ENCODE peak calls at places on chromosome 6, in nine cellular contexts. X is endothelial cell of umbilical vein, S is ovary, Q is epithelial cell of prostate, A is neuronal stem cell, R is PC-9, K is substantia nigra, D is pancreas, W is MM.1S. V is an unnamed sample.

GRCh38 chr6:3317741-3318211 is 59.0 kb downstream of the PSMG4 start:
- DNase-seq in X (no peak), Q (no peak), K (no peak), D (no peak), S (no peak), A (no peak), R (no peak), W (no peak), V (no peak)

GRCh38 chr6:13431861-13432465 is 55.4 kb downstream of the GFOD1 start:
- DNase-seq in K (no peak), A (no peak), R (no peak), Q (no peak), D (no peak), S (no peak), W (no peak), X (peak; percentile 69), V (no peak)

GRCh38 chr6:113050010-113050893 is 703.1 kb downstream of the RFPL4B start:
- DNase-seq in W (peak; percentile 8), Q (no peak), S (no peak), K (no peak), D (no peak), A (no peak), R (peak; percentile 22), X (peak; percentile 92), V (no peak)

GRCh38 chr6:128498244-128498643 is 22.2 kb downstream of the PTPRK start:
- DNase-seq in X (no peak), K (no peak), A (no peak), W (no peak), S (no peak), R (no peak), D (no peak), Q (no peak), V (no peak)

GRCh38 chr6:117542493-117542892 is 59.8 kb downstream of the GOPC start:
- DNase-seq in R (no peak), X (no peak), W (no peak), S (no peak), K (no peak), A (no peak), D (no peak), Q (no peak), V (no peak)

GRCh38 chr6:155340464-155341129 is 26.3 kb upstream of the TFB1M start:
- DNase-seq in S (no peak), R (no peak), D (no peak), K (no peak), Q (no peak), X (no peak), W (no peak), A (no peak), V (no peak)

GRCh38 chr6:158293122-158293521 is 19.1 kb upstream of the TULP4 start:
- DNase-seq in A (no peak), W (no peak), X (no peak), D (no peak), S (no peak), K (no peak), Q (no peak), R (no peak), V (no peak)

GRCh38 chr6:154882107-154882506 is 113.0 kb upstream of the TIAM2 start:
- DNase-seq in S (no peak), W (no peak), Q (peak; percentile 86), X (no peak), D (no peak), R (no peak), K (no peak), A (no peak), V (no peak)

GRCh38 chr6:131372535-131372934 is 200.5 kb upstream of the ARG1 start:
- DNase-seq in D (no peak), K (no peak), S (no peak), W (no peak), Q (no peak), R (no peak), A (no peak), X (no peak), V (no peak)

GRCh38 chr6:49856282-49856681 is 10.1 kb downstream of the CRISP1 start:
- DNase-seq in X (no peak), D (no peak), W (no peak), S (no peak), Q (no peak), K (no peak), A (no peak), R (no peak), V (no peak)

GRCh38 chr6:142275146-142276006 is 26.4 kb upstream of the ADGRG6 start:
- DNase-seq in Q (no peak), A (no peak), X (peak; percentile 17), D (no peak), W (no peak), S (no peak), K (no peak), R (no peak), V (no peak)

GRCh38 chr6:143258945-143259344 is 191.6 kb downstream of the ADAT2 start:
- DNase-seq in R (no peak), X (no peak), W (no peak), K (no peak), S (no peak), Q (no peak), A (no peak), D (no peak), V (no peak)

GRCh38 chr6:129785081-129785755 is 75.2 kb upstream of the ARHGAP18 start:
- DNase-seq in Q (no peak), D (no peak), S (no peak), R (no peak), X (no peak), A (no peak), K (no peak), W (no peak), V (no peak)

GRCh38 chr6:113662049-113662655 is 195.0 kb upstream of the MARCKS start:
- DNase-seq in W (no peak), X (peak; percentile 44), R (no peak), S (no peak), Q (no peak), A (no peak), D (no peak), K (no peak), V (no peak)

GRCh38 chr6:38493929-38494547 is 145.7 kb downstream of the BTBD9 start:
- DNase-seq in K (peak; percentile 29), S (peak; percentile 84), R (peak; percentile 71), X (peak; percentile 87), A (peak; percentile 85), Q (no peak), W (peak; percentile 66), D (peak; percentile 80), V (peak; percentile 49)

GRCh38 chr6:40477246-40478126 is 109.7 kb downstream of the LRFN2 start:
- DNase-seq in W (no peak), S (no peak), A (peak; percentile 4), X (no peak), R (no peak), D (no peak), Q (no peak), K (no peak), V (no peak)
- H3K27ac ChIP-seq in W (no peak overlapping the region), S (no peak overlapping the region), A (no peak overlapping the region), X (no peak overlapping the region), R (no peak overlapping the region), D (no peak overlapping the region), Q (no peak overlapping the region), K (no peak overlapping the region), V (no peak overlapping the region)

DNA sequence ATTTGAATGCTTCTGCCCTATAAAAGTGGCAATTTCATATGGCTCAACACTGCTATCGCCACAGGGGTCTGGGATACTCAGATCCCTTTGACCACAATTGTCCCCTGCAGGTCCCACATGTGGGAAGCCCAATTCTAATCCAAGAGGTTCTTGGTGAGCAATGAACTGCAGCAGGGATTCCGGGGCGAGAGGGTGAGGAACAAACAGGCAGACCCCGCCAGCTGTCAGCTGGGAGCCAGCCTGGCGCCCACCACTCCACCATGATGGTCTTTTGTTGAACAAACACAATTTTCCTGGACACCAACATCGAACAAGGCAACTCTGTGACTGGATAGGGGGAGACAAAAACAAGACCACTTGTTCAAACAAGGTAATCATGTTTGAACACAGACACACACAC is 80.5 kb downstream of the TMEM242 start:
- DNase-seq in S (no peak), W (no peak), X (no peak), Q (no peak), D (no peak), R (no peak), A (no peak), K (no peak), V (no peak)
- H3K27ac ChIP-seq in S (no peak overlapping the region), W (no peak overlapping the region), X (no peak overlapping the region), Q (no peak overlapping the region), D (no peak overlapping the region), R (no peak overlapping the region), A (no peak overlapping the region), K (no peak overlapping the region), V (no peak overlapping the region)

GRCh38 chr6:78533426-78533825 is 333.9 kb upstream of the IRAK1BP1 start:
- DNase-seq in A (no peak), Q (no peak), R (no peak), D (no peak), X (peak; percentile 55), K (no peak), S (no peak), W (no peak), V (no peak)

GRCh38 chr6:78533876-78534275 is 333.5 kb upstream of the IRAK1BP1 start:
- DNase-seq in K (no peak), Q (no peak), S (no peak), D (no peak), R (no peak), W (no peak), A (no peak), X (peak; percentile 69), V (no peak)

GRCh38 chr6:78538002-78538401 is 329.3 kb upstream of the IRAK1BP1 start:
- DNase-seq in R (no peak), S (no peak), Q (peak; percentile 14), A (no peak), X (peak; percentile 27), K (no peak), D (no peak), W (no peak), V (no peak)
- H3K27ac ChIP-seq in R (no peak overlapping the region), S (no peak overlapping the region), Q (no peak overlapping the region), A (no peak overlapping the region), X (no peak overlapping the region), K (no peak overlapping the region), D (no peak overlapping the region), W (no peak overlapping the region), V (no peak overlapping the region)

GRCh38 chr6:100300221-100300736 is 164.4 kb downstream of the SIM1 start:
- DNase-seq in W (no peak), X (peak; percentile 85), D (no peak), A (no peak), S (no peak), K (no peak), R (peak; percentile 67), Q (peak; percentile 93), V (no peak)

GRCh38 chr6:100301731-100302130 is 163.0 kb downstream of the SIM1 start:
- DNase-seq in X (no peak), Q (no peak), R (no peak), K (no peak), D (no peak), S (no peak), W (no peak), A (no peak), V (no peak)

DNA sequence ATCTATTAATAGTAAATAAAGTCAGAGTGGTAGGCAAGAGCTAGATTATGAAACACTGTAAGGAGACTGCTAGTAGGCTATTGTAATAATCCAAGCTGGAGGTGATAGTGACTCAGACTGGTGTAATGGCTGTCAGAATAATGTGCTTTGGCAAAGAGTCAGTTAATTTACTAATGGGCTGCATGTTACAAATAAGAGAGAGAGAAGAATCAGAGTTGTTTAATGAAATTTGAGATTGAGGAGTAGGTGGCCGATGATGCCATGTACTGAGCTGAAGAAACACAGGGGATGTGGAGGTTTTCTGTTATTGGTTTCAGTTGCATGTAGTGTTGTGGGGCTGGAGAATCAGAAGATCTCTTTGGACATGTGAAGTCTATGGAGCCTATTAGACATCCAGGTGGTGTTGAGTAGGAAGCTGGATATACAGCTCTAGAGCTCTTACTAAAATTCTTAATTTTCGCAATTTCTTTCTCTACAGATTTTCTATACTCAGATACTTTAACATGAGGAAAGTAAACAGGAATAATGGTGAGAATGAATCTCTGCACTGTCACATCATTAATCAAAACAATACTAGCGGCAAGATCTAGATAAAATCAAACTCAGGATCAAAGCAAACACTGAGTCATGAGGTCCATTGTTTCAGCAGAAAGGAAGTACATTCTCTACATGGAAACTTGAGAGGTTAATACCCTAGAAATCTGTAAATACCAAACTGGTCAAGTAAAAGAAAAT is 167.7 kb downstream of the SIM1 start:
- DNase-seq in A (no peak), K (no peak), D (no peak), Q (peak; percentile 69), S (no peak), W (no peak), X (peak; percentile 94), R (peak; percentile 24), V (no peak)
- H3K27ac ChIP-seq in A (no peak overlapping the region), K (no peak overlapping the region), D (no peak overlapping the region), Q (peak overlapping the region; percentile 72), S (no peak overlapping the region), W (no peak overlapping the region), X (peak overlapping the region; percentile 100), R (peak overlapping the region; percentile 96), V (no peak overlapping the region)